ENCODE peak calls at places on chromosome 19, in nine cellular contexts. C is activated CD4-positive, alpha-beta T cell treated with anti-CD3 and anti-CD28 coated beads, Interleukin-2, amount 50 U/mL, for 24 hours; B is bronchial epithelial cell; T is NCI-H2107; X is SHP77; F is stimulated activated CD4-positive, alpha-beta T cell treated with anti-CD3 and anti-CD28 coated beads, Interleukin-4, amount 100 ng/mL, for 1 hour; O is epithelial cell of esophagus; M is KG1; P is AG08396. R is an unnamed sample.

GRCh38 chr19:16416996-16417395 is 54.8 kb downstream of the EPS15L1 start:
- DNase-seq in C (no peak), F (no peak), P (no peak), O (no peak), M (no peak), B (no peak), T (no peak), X (no peak), R (no peak)

GRCh38 chr19:17680235-17680722 is 7.9 kb downstream of the UNC13A start:
- DNase-seq in O (peak), P (peak), C (no peak), B (peak), F (peak), M (no peak), X (no peak), T (no peak), R (peak)

GRCh38 chr19:13381827-13382632 is 124.2 kb downstream of the CACNA1A start:
- DNase-seq in F (no peak), X (no peak), P (no peak), B (no peak), T (no peak), M (no peak), C (no peak), O (no peak), R (no peak)

GRCh38 chr19:49559928-49560327 is 20.4 kb downstream of the NOSIP start:
- DNase-seq in X (no peak), B (no peak), C (no peak), T (no peak), P (no peak), F (peak), M (no peak), O (no peak), R (no peak)

GRCh38 chr19:48654299-48655059 is 8.5 kb upstream of the CA11 start:
- DNase-seq in F (no peak), T (no peak), B (no peak), X (no peak), O (no peak), P (no peak), M (no peak), C (no peak), R (no peak)

GRCh38 chr19:56966225-56966696 is 125.7 kb upstream of the PEG3 start:
- DNase-seq in C (no peak), O (no peak), M (no peak), T (no peak), F (no peak), P (no peak), B (no peak), X (no peak), R (peak)

GRCh38 chr19:47035127-47035494 is 13.3 kb downstream of the TMEM160 start:
- DNase-seq in T (no peak), M (no peak), B (no peak), O (peak), X (no peak), P (no peak), F (no peak), C (no peak), R (no peak)

GRCh38 chr19:35006342-35006998 is 6.3 kb downstream of the GRAMD1A start:
- DNase-seq in F (no peak), T (no peak), C (no peak), P (no peak), X (no peak), M (no peak), B (peak), O (peak), R (peak)

GRCh38 chr19:51098366-51099069 is 9.7 kb downstream of the CTU1 start:
- DNase-seq in T (no peak), P (no peak), O (no peak), M (no peak), B (no peak), C (no peak), X (no peak), F (peak), R (no peak)

GRCh38 chr19:33849551-33850147 is 53.0 kb downstream of the KCTD15 start:
- DNase-seq in B (no peak), T (no peak), X (no peak), O (no peak), M (no peak), P (no peak), F (no peak), C (no peak), R (no peak)

R was measured in trophoblast cell.